ENCODE peak calls at places on chromosomes 3 and 15, in nine cellular contexts. J is brain microvascular endothelial cell, L is GM12865, I is keratinocyte, W is ovary, R is AG09319, D is choroid plexus epithelial cell, F is transverse colon, T is kidney epithelial cell. C is an unnamed sample.

GRCh38 chr3:115982629-115983028 is 359.3 kb downstream of the GAP43 start:
- DNase-seq in D (no peak), W (no peak), J (no peak), F (no peak), L (peak), T (no peak), R (no peak), I (no peak), C (no peak)

GRCh38 chr3:30043156-30043555 is 563.2 kb upstream of the TGFBR2 start:
- DNase-seq in W (no peak), R (no peak), T (no peak), F (no peak), J (no peak), I (no peak), D (no peak), L (no peak), C (no peak)

GRCh38 chr3:184629555-184630160 is 68.1 kb downstream of the EPHB3 start:
- DNase-seq in R (no peak), T (no peak), J (no peak), W (no peak), I (no peak), F (no peak), L (no peak), D (no peak), C (no peak)

GRCh38 chr15:52790166-52790708 is at the start of gene ONECUT1:
- DNase-seq in F (peak), T (no peak), L (peak), D (peak), I (no peak), R (no peak), J (no peak), W (peak), C (no peak)

GRCh38 chr3:23501201-23501824 is 298.2 kb downstream of the UBE2E2 start:
- DNase-seq in I (no peak), J (no peak), L (no peak), T (no peak), R (no peak), D (peak), F (no peak), W (no peak), C (no peak)

GRCh38 chr15:73965094-73965729 is 26.9 kb downstream of the STOML1 start:
- DNase-seq in F (no peak), J (no peak), D (no peak), I (no peak), L (peak), W (peak), R (no peak), T (no peak), C (no peak)

GRCh38 chr15:51403072-51403878 is 61.8 kb downstream of the GLDN start:
- DNase-seq in F (no peak), I (no peak), R (peak), D (peak), W (no peak), T (no peak), J (peak), L (peak), C (no peak)

GRCh38 chr3:140595295-140595694 is 82.6 kb upstream of the TRIM42 start:
- DNase-seq in R (no peak), I (no peak), T (no peak), F (no peak), D (peak), L (no peak), W (no peak), J (peak), C (no peak)

GRCh38 chr3:95655363-95655986 is 1158.9 kb upstream of the EPHA6 start:
- DNase-seq in R (no peak), W (no peak), I (no peak), L (no peak), J (no peak), F (no peak), D (no peak), T (no peak), C (no peak)

GRCh38 chr15:43230640-43231115 is 9.9 kb upstream of the EPB42 start:
- DNase-seq in W (no peak), I (no peak), R (no peak), D (peak), F (no peak), T (no peak), L (no peak), J (no peak), C (no peak)

GRCh38 chr3:20185364-20185732 is 658 bp downstream of the SGO1 start:
- DNase-seq in L (peak), D (peak), J (peak), T (no peak), R (no peak), I (no peak), F (no peak), W (no peak), C (no peak)

GRCh38 chr15:91488452-91488851 is 365.1 kb upstream of the SLCO3A1 start:
- DNase-seq in I (no peak), R (no peak), D (no peak), W (no peak), J (no peak), T (no peak), L (no peak), F (no peak), C (no peak)

GRCh38 chr3:72791132-72791531 is 57.1 kb downstream of the SHQ1 start:
- DNase-seq in T (no peak), J (no peak), I (no peak), L (no peak), D (peak), W (no peak), F (no peak), R (no peak), C (no peak)
- TF ChIP-seq CTCF in T (no peak), J (no peak), I (no peak), L (no peak), D (no peak), W (no peak), F (no peak), R (no peak), C (no peak)

GRCh38 chr3:126484662-126485061 is 9.0 kb upstream of the ZXDC start:
- DNase-seq in W (no peak), D (no peak), I (no peak), L (no peak), J (no peak), R (no peak), F (no peak), T (no peak), C (no peak)

GRCh38 chr3:126487151-126487771 is 11.6 kb upstream of the ZXDC start:
- DNase-seq in J (no peak), I (no peak), W (no peak), R (no peak), F (no peak), D (peak), L (no peak), T (no peak), C (no peak)

GRCh38 chr3:126485131-126485530 is 9.4 kb upstream of the ZXDC start:
- DNase-seq in R (no peak), I (no peak), J (no peak), T (no peak), F (no peak), W (no peak), L (no peak), D (no peak), C (no peak)

GRCh38 chr3:126488205-126488604 is 12.5 kb upstream of the ZXDC start:
- DNase-seq in J (no peak), T (no peak), I (no peak), F (no peak), L (no peak), D (no peak), R (no peak), W (no peak), C (no peak)

DNA sequence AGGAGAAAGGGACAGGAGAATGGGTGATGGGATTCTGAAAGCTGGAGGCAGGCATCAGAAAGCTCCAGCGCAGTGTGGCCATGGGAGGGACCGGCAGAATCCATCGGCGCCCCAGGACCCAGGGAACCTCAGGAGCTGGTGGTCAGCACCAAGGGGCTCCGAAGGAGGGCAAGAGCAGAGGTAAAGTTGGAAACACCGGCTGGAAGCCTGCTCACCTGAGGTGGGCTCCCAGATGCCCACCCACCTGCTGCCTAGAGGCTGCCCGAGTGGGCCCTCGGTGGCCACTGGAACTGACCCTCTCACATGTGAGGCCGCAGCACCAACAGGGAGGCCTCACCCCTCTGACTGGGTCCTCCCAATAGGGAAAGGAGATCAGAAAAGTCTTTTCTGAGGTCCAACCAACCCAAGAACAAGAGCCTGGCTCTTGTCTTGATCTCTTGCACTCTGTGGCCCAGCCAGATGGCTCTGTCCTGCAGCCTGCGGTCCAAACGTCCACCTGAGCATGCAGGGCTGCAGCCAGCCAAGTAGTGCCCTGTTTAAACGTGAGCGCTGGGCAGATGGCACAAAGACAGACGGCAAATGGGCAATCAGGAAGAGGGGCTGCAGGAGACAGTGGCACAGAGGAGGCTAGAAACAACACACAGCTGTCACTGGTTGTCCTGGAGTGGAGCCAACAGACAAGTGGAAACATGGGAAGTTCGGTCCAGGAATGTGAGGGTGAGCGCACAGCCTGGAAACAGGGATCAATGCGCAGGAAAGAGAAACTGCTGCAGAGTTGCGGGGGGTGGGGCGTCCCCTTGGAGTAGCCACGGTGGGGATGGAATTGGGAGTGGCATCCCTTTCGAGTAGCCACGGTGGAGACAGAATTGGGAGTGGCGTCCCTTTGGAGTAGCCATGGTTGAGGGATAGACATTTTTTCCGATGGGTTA is 10.5 kb upstream of the ZXDC start:
- DNase-seq in W (no peak), F (no peak), R (no peak), J (no peak), L (no peak), I (no peak), D (no peak), T (no peak), C (no peak)
- TF ChIP-seq CTCF in W (no peak), F (no peak), R (no peak), J (no peak), L (no peak), I (no peak), D (no peak), T (no peak), C (no peak)

DNA sequence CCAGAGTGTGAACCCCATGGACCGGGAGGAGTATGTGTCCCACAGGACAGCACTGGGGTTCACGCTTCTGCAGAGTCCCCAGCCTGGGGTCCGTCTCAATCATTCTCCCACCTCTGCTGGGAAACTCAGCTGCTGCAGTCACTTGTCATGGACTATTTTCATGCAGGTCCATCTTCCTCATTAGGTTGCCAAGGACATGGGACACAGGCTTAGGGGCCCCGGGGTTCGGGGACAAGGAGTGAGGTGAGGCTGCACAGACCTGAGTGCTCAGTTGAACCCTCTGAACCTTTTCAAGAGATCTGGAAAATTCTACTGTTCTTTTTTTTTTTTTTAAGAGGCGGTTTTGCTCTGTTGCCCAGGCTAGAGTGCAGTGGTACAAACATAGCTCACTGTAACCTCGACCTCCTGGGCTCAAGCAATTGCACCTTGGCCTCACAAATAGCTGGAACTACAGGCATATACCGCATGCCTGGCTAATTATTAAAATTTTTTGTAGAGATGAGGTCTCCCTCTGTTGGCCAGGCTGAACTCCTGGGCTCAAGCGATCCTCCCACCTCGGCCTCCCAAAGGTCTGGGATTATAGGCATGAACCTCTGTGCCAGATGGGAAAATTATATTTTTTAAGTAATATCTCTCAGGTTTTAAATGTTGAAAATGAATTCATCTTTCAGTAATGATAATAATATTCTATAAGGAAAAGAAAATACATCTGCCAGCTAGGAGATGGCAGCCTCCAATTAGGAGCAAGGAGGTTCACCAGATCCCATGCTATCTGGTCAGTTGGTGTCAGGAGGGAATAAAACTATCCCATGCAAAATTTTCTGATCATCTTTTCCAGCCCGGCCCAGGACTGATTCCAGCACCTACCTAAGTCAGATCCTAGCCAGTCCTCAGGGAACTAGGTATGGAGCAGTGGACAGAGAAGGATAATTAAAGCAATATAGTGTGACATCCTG is 45.2 kb downstream of the RPN1 start:
- DNase-seq in R (no peak), I (no peak), T (no peak), D (no peak), L (no peak), W (no peak), J (no peak), F (no peak), C (no peak)
- TF ChIP-seq CTCF in R (no peak), I (no peak), T (peak), D (peak), L (no peak), W (no peak), J (no peak), F (no peak), C (no peak)

GRCh38 chr3:37855363-37855970 is 6.2 kb upstream of the CTDSPL start:
- DNase-seq in D (peak), F (peak), L (peak), R (peak), W (peak), I (no peak), T (no peak), J (peak), C (peak)

GRCh38 chr3:37856381-37856780 is 5.3 kb upstream of the CTDSPL start:
- DNase-seq in I (no peak), D (no peak), W (no peak), J (no peak), F (no peak), R (no peak), L (no peak), T (no peak), C (no peak)

GRCh38 chr3:37852771-37853170 is 8.9 kb upstream of the CTDSPL start:
- DNase-seq in F (no peak), W (no peak), I (no peak), R (no peak), D (no peak), T (no peak), J (no peak), L (no peak), C (no peak)

GRCh38 chr3:37852097-37852496 is 9.6 kb upstream of the CTDSPL start:
- DNase-seq in I (no peak), L (no peak), F (no peak), D (no peak), J (peak), R (no peak), T (no peak), W (no peak), C (no peak)

DNA sequence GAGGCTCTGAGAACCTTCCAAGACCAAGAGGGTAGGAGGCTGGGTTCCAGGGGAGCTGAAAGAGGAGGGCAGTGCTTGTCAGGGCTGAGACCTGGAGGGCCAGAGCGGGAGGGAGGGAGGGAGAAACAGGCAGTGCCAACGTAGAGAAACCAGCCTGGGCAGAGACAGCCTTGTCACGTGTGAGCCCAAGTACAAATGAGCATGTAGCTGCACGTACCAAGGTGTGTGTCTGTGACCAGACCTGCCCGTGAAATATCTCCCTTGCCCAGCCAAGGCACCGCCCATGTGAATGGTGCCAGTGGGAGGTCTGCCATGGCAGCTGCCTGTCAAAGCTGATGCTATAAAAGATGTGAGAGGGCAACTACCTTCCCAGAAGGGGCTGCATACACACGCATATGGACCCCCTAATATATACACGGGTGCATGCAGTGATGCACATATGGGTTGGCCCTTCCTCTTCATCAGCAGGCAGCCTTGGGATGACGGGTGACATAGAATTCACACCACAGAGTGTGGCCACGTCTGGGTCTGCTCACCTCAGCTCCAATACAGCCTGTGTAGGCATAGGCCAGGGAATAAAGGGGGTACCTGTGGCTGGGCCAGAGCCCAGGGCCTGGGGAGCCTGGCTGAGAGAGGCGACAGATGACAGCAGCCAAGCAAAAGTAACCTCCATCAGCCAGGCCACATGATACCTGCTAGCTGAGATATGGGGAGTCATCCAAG is 7.8 kb upstream of the CTDSPL start:
- DNase-seq in L (no peak), F (peak), R (no peak), J (no peak), T (no peak), I (peak), D (no peak), W (no peak), C (no peak)
- TF ChIP-seq CTCF in L (no peak), F (no peak), R (no peak), J (no peak), T (no peak), I (no peak), D (no peak), W (no peak), C (no peak)

DNA sequence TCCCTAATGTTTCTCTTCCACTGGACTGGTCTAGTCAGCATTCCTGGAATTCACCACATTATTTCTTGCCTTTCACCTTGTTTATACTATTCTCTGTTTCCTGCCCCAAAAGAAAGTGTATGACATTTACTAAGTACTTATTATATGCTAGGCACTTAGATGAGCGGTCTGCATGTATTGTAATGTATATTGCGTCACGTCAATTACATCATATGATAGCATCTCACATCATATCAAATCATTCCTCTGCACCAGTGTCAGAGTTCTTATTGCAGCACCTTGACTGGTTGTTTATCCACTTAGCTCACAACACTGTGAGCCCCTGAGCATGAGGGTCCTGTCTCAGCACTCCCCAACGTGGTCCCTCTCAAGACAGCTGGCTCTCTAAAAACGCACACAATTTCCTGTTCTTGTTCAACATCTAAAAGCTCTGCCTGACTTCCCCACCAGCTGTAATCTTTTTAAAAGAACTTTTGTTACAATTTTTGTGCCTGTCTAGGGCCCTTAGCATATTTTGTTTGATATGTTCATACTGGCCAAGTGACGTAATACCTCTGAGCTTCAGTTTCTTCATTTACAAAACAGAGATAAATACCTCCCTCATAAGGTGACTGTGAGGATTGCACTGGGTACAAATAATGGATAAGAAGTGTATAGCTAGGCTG is 58.8 kb downstream of the ARHGAP31 start:
- DNase-seq in L (peak), D (peak), W (no peak), J (peak), F (no peak), R (peak), I (no peak), T (no peak), C (no peak)
- TF ChIP-seq CTCF in L (peak), D (peak), W (peak), J (peak), F (peak), R (peak), I (peak), T (peak), C (peak)

GRCh38 chr3:194333981-194334320 is 17.2 kb downstream of the CPN2 start:
- DNase-seq in T (no peak), W (no peak), F (no peak), R (no peak), D (no peak), L (no peak), I (no peak), J (no peak), C (no peak)

GRCh38 chr3:194337965-194338753 is 13.0 kb downstream of the CPN2 start:
- DNase-seq in I (no peak), L (no peak), J (no peak), F (no peak), D (peak), T (no peak), W (no peak), R (no peak), C (no peak)

GRCh38 chr3:194339836-194340235 is 11.3 kb downstream of the CPN2 start:
- DNase-seq in F (no peak), L (no peak), I (no peak), D (no peak), W (no peak), J (no peak), R (no peak), T (no peak), C (no peak)

GRCh38 chr3:194339356-194339755 is 11.8 kb downstream of the CPN2 start:
- DNase-seq in T (no peak), L (no peak), J (no peak), I (no peak), D (no peak), F (no peak), R (no peak), W (no peak), C (no peak)

DNA sequence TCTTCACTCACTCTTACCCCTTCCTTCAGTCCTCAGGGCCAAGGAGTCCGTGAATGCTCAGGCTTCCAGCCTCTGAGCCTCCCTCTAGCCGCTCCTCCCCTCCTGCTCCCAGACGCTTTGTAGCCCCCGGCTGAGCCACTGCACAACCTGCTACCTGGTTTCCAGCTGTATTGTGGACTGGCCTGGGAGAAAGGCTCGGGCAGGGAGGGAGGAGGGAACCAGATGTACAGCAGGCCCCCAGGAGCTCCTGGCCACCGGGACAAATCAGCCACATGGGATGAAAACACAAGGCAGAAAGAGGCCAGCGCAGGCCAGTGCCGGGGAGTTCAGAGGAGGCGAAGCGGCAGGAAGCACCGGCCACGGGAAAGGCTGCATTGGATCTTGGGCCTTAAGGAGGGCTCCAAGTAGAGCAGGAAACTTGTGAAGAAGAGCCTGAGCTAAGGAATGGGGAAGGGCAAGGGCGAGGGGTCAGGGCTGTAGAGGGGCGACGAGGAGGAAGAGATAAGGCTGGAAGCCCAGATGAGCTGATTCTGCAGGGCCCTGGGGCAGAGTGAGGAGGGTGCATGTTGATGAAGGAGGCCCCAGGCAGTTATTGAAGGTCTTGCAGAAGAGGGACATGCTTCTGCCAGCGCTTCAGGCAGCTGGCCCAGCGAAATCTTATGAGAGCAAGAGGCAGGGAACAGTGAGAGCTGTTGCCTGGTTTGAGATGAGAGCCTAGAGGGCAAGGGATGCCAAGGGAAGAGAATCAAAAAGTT is 14.3 kb downstream of the CPN2 start:
- DNase-seq in L (no peak), T (no peak), I (no peak), R (no peak), D (no peak), F (no peak), J (no peak), W (no peak), C (no peak)
- TF ChIP-seq CTCF in L (no peak), T (no peak), I (no peak), R (no peak), D (no peak), F (no peak), J (no peak), W (no peak), C (no peak)